ENCODE peak calls at places on chromosomes 3 and 15, in four cellular contexts. I is pancreas, F is NCI-H1048, N is T follicular helper cell. O is an unnamed sample.

GRCh38 chr3:22378869-22379268 is 627.9 kb upstream of the ZNF385D start:
- DNase-seq in F (no peak), N (no peak), I (no peak), O (no peak)

GRCh38 chr3:66253790-66254620 is 33.2 kb downstream of the SLC25A26 start:
- DNase-seq in N (no peak), I (no peak), F (no peak), O (no peak)

GRCh38 chr15:27514526-27514925 is 543.5 kb downstream of the GABRG3 start:
- DNase-seq in F (no peak), I (no peak), N (no peak), O (no peak)

GRCh38 chr3:50242778-50243551 is 7.0 kb downstream of the GNAI2 start:
- DNase-seq in N (no peak), I (peak), F (no peak), O (peak)

GRCh38 chr15:68559342-68560310 is 19.2 kb upstream of the CORO2B start:
- DNase-seq in I (peak), F (peak), N (peak), O (peak)

GRCh38 chr3:18559323-18559972 is 134.3 kb upstream of the SATB1 start:
- DNase-seq in I (peak), F (peak), N (peak), O (no peak)

GRCh38 chr3:190718097-190718496 is 144.4 kb downstream of the GMNC start:
- DNase-seq in F (no peak), N (no peak), I (no peak), O (no peak)

GRCh38 chr3:45140392-45140791 is 5.8 kb downstream of the CDCP1 start:
- DNase-seq in N (no peak), I (no peak), F (no peak), O (no peak)

GRCh38 chr15:59380902-59381610 is 8.4 kb upstream of the MYO1E start:
- DNase-seq in N (no peak), I (no peak), F (no peak), O (no peak)

GRCh38 chr15:23035964-23036566 is 3.3 kb downstream of the TUBGCP5 start:
- DNase-seq in I (peak), N (peak), F (peak), O (peak)

GRCh38 chr15:87416591-87417257 is 839.8 kb downstream of the NTRK3 start:
- DNase-seq in F (no peak), I (no peak), N (no peak), O (no peak)

GRCh38 chr15:45743309-45744041 is 108.6 kb downstream of the SQOR start:
- DNase-seq in F (no peak), I (no peak), N (no peak), O (no peak)

GRCh38 chr3:56839784-56840724 is 38.3 kb upstream of the ARHGEF3 start:
- DNase-seq in N (no peak), I (no peak), F (no peak), O (no peak)

GRCh38 chr3:190003730-190004129 is 117.0 kb downstream of the P3H2 start:
- DNase-seq in N (no peak), F (no peak), I (no peak), O (peak)